ENCODE peak calls at places on chromosomes 16 and 17, in nine cellular contexts. X, Y, H, W, J, A, D, G and Q are unnamed samples.

GRCh38 chr16:69618307-69618706 is 52.5 kb downstream of the NFAT5 start:
- DNase-seq in H (no peak), Y (no peak), W (no peak), D (no peak), J (no peak), G (no peak), A (no peak), X (no peak), Q (no peak)

GRCh38 chr16:4477966-4478365 is 1.8 kb downstream of the HMOX2 start:
- DNase-seq in W (no peak), H (no peak), A (peak), G (no peak), Y (no peak), X (no peak), D (no peak), J (no peak), Q (no peak)

GRCh38 chr16:54051821-54052220 is 234.8 kb downstream of the IRX3 start:
- DNase-seq in Y (no peak), A (no peak), D (no peak), X (no peak), W (no peak), H (no peak), J (no peak), G (no peak), Q (no peak)

GRCh38 chr16:56729351-56729735 is 586 bp upstream of the NUP93 start:
- DNase-seq in J (no peak), G (no peak), A (no peak), Y (no peak), W (no peak), H (no peak), D (no peak), X (no peak), Q (no peak)

GRCh38 chr17:45702666-45703266 is 81.4 kb upstream of the CRHR1 start:
- DNase-seq in A (peak), H (no peak), Y (no peak), W (no peak), D (no peak), G (no peak), X (no peak), J (no peak), Q (no peak)

GRCh38 chr16:83768976-83769375 is 38.8 kb upstream of the HSBP1 start:
- DNase-seq in W (no peak), G (no peak), A (no peak), H (no peak), D (no peak), Y (no peak), J (no peak), X (no peak), Q (no peak)

GRCh38 chr17:78960945-78961344 is 18.8 kb downstream of the LGALS3BP start:
- DNase-seq in X (no peak), A (no peak), D (no peak), J (peak), G (no peak), H (no peak), W (no peak), Y (no peak), Q (no peak)

GRCh38 chr16:16005725-16006124 is 56.3 kb downstream of the ABCC1 start:
- DNase-seq in J (no peak), W (no peak), G (no peak), Y (no peak), A (no peak), D (no peak), X (no peak), H (no peak), Q (no peak)

GRCh38 chr17:16091773-16092172 is 92.1 kb downstream of the TTC19 start:
- DNase-seq in A (no peak), W (no peak), H (no peak), Y (no peak), G (no peak), X (no peak), J (no peak), D (no peak), Q (no peak)

GRCh38 chr16:69187387-69187890 is 475 bp downstream of the SNTB2 start:
- DNase-seq in A (peak), W (no peak), J (peak), G (no peak), D (no peak), X (peak), H (no peak), Y (peak), Q (peak)

GRCh38 chr16:57235128-57236092 is 9.6 kb upstream of the ARL2BP start:
- DNase-seq in D (peak), W (peak), X (no peak), Y (no peak), A (no peak), J (no peak), H (peak), G (no peak), Q (no peak)

GRCh38 chr16:82638095-82638798 is 11.5 kb downstream of the CDH13 start:
- DNase-seq in G (peak), D (no peak), A (peak), H (no peak), X (no peak), W (no peak), Y (no peak), J (no peak), Q (no peak)

GRCh38 chr17:34306466-34306865 is 12.8 kb upstream of the CCL8 start:
- DNase-seq in W (no peak), H (no peak), G (no peak), Y (no peak), D (no peak), A (no peak), X (peak), J (no peak), Q (peak)

GRCh38 chr16:83964684-83965443 is 3.2 kb upstream of the NECAB2 start:
- DNase-seq in W (no peak), Y (no peak), X (no peak), G (no peak), D (no peak), A (no peak), H (no peak), J (no peak), Q (no peak)

GRCh38 chr17:40355123-40355803 is 9.3 kb downstream of the GJD3 start:
- DNase-seq in J (peak), G (no peak), H (no peak), A (no peak), W (peak), X (peak), D (peak), Y (peak), Q (peak)

GRCh38 chr17:17713839-17714238 is 32.6 kb downstream of the RAI1 start:
- DNase-seq in H (no peak), Y (no peak), W (no peak), X (no peak), J (peak), G (no peak), A (no peak), D (no peak), Q (peak)

GRCh38 chr16:83200005-83200779 is 573.4 kb downstream of the CDH13 start:
- DNase-seq in Y (peak), W (no peak), X (no peak), D (no peak), G (no peak), A (peak), J (no peak), H (no peak), Q (peak)

GRCh38 chr17:65345261-65346060 is 208.3 kb downstream of the RGS9 start:
- DNase-seq in X (no peak), H (peak), G (no peak), J (no peak), Y (no peak), A (no peak), W (no peak), D (no peak), Q (no peak)

GRCh38 chr16:159136-159849 is 6.5 kb upstream of the HBM start:
- DNase-seq in D (no peak), G (no peak), H (no peak), W (no peak), J (no peak), Y (no peak), A (no peak), X (no peak), Q (no peak)

GRCh38 chr17:7404737-7405412 is 978 bp upstream of the TMEM256 start:
- DNase-seq in X (peak), A (no peak), G (no peak), W (no peak), Y (peak), D (no peak), H (no peak), J (peak), Q (peak)

GRCh38 chr17:13557077-13557476 is 44.7 kb downstream of the HS3ST3A1 start:
- DNase-seq in Y (no peak), J (no peak), W (no peak), G (no peak), H (no peak), X (no peak), A (peak), D (no peak), Q (no peak)

GRCh38 chr16:67421030-67421429 is 4.8 kb upstream of the ZDHHC1 start:
- DNase-seq in Y (no peak), A (no peak), J (no peak), D (no peak), W (no peak), G (no peak), X (no peak), H (no peak), Q (no peak)

GRCh38 chr16:8955828-8956227 is 7.9 kb downstream of the USP7 start:
- DNase-seq in H (no peak), W (no peak), A (no peak), J (no peak), G (no peak), X (no peak), Y (no peak), D (no peak), Q (no peak)

GRCh38 chr17:45940826-45941225 is 46.5 kb downstream of the MAPT start:
- DNase-seq in W (no peak), J (no peak), G (no peak), D (no peak), Y (no peak), H (no peak), X (no peak), A (no peak), Q (peak)

GRCh38 chr16:68939921-68940320 is 96.6 kb downstream of the TANGO6 start:
- DNase-seq in A (no peak), G (no peak), Y (no peak), W (no peak), X (no peak), D (no peak), H (no peak), J (no peak), Q (no peak)

GRCh38 chr16:88323041-88323440 is 59.7 kb upstream of the ZNF469 start:
- DNase-seq in Y (no peak), J (no peak), W (no peak), A (no peak), D (no peak), H (no peak), G (no peak), X (no peak), Q (no peak)

GRCh38 chr16:17403156-17403809 is 67.5 kb downstream of the XYLT1 start:
- DNase-seq in G (no peak), X (no peak), J (no peak), D (no peak), H (no peak), W (no peak), A (no peak), Y (no peak), Q (no peak)

GRCh38 chr17:75959839-75960511 is 19.0 kb downstream of the ACOX1 start:
- DNase-seq in X (no peak), D (no peak), A (no peak), W (no peak), Y (no peak), J (no peak), H (no peak), G (no peak), Q (no peak)

GRCh38 chr16:73228649-73229048 is 180.7 kb upstream of the ZFHX3 start:
- DNase-seq in A (no peak), Y (no peak), W (no peak), X (no peak), J (no peak), G (no peak), H (peak), D (no peak), Q (no peak)

GRCh38 chr16:5065368-5065767 is 388 bp downstream of the C16orf89 start:
- DNase-seq in H (no peak), X (no peak), J (no peak), Y (no peak), W (no peak), G (no peak), D (no peak), A (no peak), Q (no peak)

GRCh38 chr16:90023078-90023447 is 3.8 kb upstream of the DBNDD1 start:
- DNase-seq in H (no peak), Y (no peak), X (no peak), G (no peak), W (no peak), A (no peak), J (no peak), D (no peak), Q (no peak)

GRCh38 chr16:86408685-86409084 is 101.6 kb upstream of the FOXF1 start:
- DNase-seq in X (no peak), W (no peak), J (no peak), H (no peak), Y (no peak), D (no peak), G (no peak), A (no peak), Q (no peak)

GRCh38 chr17:66002807-66003206 is 189.1 kb downstream of the CEP112 start:
- DNase-seq in G (no peak), H (no peak), W (no peak), D (no peak), Y (no peak), J (no peak), X (peak), A (no peak), Q (no peak)

GRCh38 chr17:41429667-41430066 is 5.3 kb upstream of the KRT37 start:
- DNase-seq in X (no peak), A (no peak), D (no peak), Y (no peak), W (no peak), H (no peak), J (no peak), G (no peak), Q (no peak)

GRCh38 chr17:19398301-19399181 is 11.6 kb upstream of the MFAP4 start:
- DNase-seq in D (peak), Y (peak), W (no peak), H (no peak), J (peak), G (no peak), X (no peak), A (peak), Q (no peak)

GRCh38 chr16:1080801-1081733 is 8.5 kb downstream of the SSTR5 start:
- DNase-seq in J (no peak), A (no peak), G (no peak), X (no peak), H (no peak), Y (no peak), D (no peak), W (no peak), Q (no peak)

GRCh38 chr17:40319651-40320550 is 10.9 kb downstream of the RARA start:
- DNase-seq in J (peak), A (no peak), H (no peak), Y (peak), X (no peak), W (peak), D (no peak), G (no peak), Q (peak)